ENCODE peak calls at places on chromosome 2, in five cellular contexts. One of them, this sample, is unnamed. For H3K4me1 and H3K36me3, the result is how much of the 10 kb centered on the place peaks cover.

GRCh38 chr2:171272039-171272438 is 111.3 kb upstream of the TLK1 start:
- DNase-seq in breast epithelium: peak
- DNase-seq in prostate gland: peak
- DNase-seq in HCT116: peak
- DNase-seq in sigmoid colon: no peak
- DNase-seq in this sample: peak

GRCh38 chr2:233015048-233015645 is 2.1 kb upstream of the NGEF start:
- DNase-seq in sigmoid colon: no peak
- DNase-seq in breast epithelium: no peak
- DNase-seq in HCT116: no peak
- DNase-seq in prostate gland: no peak
- DNase-seq in this sample: no peak

GRCh38 chr2:239908744-239909143 is 116.4 kb downstream of the NDUFA10 start:
- DNase-seq in sigmoid colon: no peak
- DNase-seq in prostate gland: no peak
- DNase-seq in breast epithelium: no peak
- DNase-seq in HCT116: no peak
- DNase-seq in this sample: no peak

GRCh38 chr2:238101891-238102841 is 2.0 kb downstream of the ESPNL start:
- DNase-seq in HCT116: no peak
- DNase-seq in prostate gland: no peak
- DNase-seq in sigmoid colon: peak
- DNase-seq in breast epithelium: no peak
- DNase-seq in this sample: peak

GRCh38 chr2:12762337-12762736 is 45.6 kb downstream of the TRIB2 start:
- DNase-seq in HCT116: no peak
- DNase-seq in sigmoid colon: no peak
- DNase-seq in breast epithelium: no peak
- DNase-seq in prostate gland: no peak
- DNase-seq in this sample: no peak

GRCh38 chr2:64640153-64641044 is 13.3 kb downstream of the SERTAD2 start:
- DNase-seq in sigmoid colon: no peak
- DNase-seq in breast epithelium: no peak
- DNase-seq in HCT116: no peak
- DNase-seq in prostate gland: no peak
- DNase-seq in this sample: peak

GRCh38 chr2:207149253-207150213 is 16.2 kb downstream of the KLF7 start:
- DNase-seq in sigmoid colon: no peak
- DNase-seq in HCT116: no peak
- DNase-seq in prostate gland: no peak
- DNase-seq in breast epithelium: no peak
- DNase-seq in this sample: no peak

GRCh38 chr2:41136966-41137494 is 685.1 kb upstream of the SLC8A1 start:
- DNase-seq in prostate gland: no peak
- DNase-seq in sigmoid colon: no peak
- DNase-seq in breast epithelium: no peak
- DNase-seq in HCT116: no peak
- DNase-seq in this sample: no peak

GRCh38 chr2:212107014-212107413 is 431.6 kb downstream of the ERBB4 start:
- DNase-seq in prostate gland: no peak
- DNase-seq in HCT116: no peak
- DNase-seq in sigmoid colon: no peak
- DNase-seq in breast epithelium: no peak
- DNase-seq in this sample: no peak

GRCh38 chr2:30778611-30779010 is 28.6 kb downstream of the CAPN13 start:
- DNase-seq in HCT116: no peak
- DNase-seq in breast epithelium: no peak
- DNase-seq in sigmoid colon: no peak
- DNase-seq in prostate gland: no peak
- DNase-seq in this sample: no peak

GRCh38 chr2:39838589-39838988 is 59.5 kb upstream of the THUMPD2 start:
- DNase-seq in sigmoid colon: no peak
- DNase-seq in HCT116: no peak
- DNase-seq in breast epithelium: no peak
- DNase-seq in prostate gland: no peak
- DNase-seq in this sample: no peak

GRCh38 chr2:175941699-175942098 is 60.4 kb downstream of the LNPK start:
- DNase-seq in sigmoid colon: no peak
- DNase-seq in breast epithelium: no peak
- DNase-seq in HCT116: no peak
- DNase-seq in prostate gland: no peak
- DNase-seq in this sample: no peak

GRCh38 chr2:144548532-144549191 is 28.7 kb upstream of the ZEB2 start:
- DNase-seq in sigmoid colon: no peak
- DNase-seq in prostate gland: no peak
- DNase-seq in breast epithelium: no peak
- DNase-seq in HCT116: no peak
- DNase-seq in this sample: no peak

GRCh38 chr2:33530614-33531344 is 54.3 kb downstream of the RASGRP3 start:
- DNase-seq in prostate gland: no peak
- DNase-seq in sigmoid colon: no peak
- DNase-seq in breast epithelium: no peak
- DNase-seq in HCT116: no peak
- DNase-seq in this sample: no peak

GRCh38 chr2:160367887-160368286 is 125.7 kb downstream of the RBMS1 start:
- DNase-seq in prostate gland: peak
- DNase-seq in HCT116: no peak
- DNase-seq in sigmoid colon: no peak
- DNase-seq in breast epithelium: no peak
- DNase-seq in this sample: no peak

GRCh38 chr2:173584676-173585453 is 230.2 kb downstream of the CDCA7 start:
- DNase-seq in prostate gland: no peak
- DNase-seq in sigmoid colon: no peak
- DNase-seq in HCT116: no peak
- DNase-seq in breast epithelium: no peak
- DNase-seq in this sample: no peak

GRCh38 chr2:29923110-29923721 is 1.8 kb upstream of the ALK start:
- DNase-seq in prostate gland: peak
- DNase-seq in breast epithelium: peak
- DNase-seq in sigmoid colon: peak
- DNase-seq in HCT116: peak
- DNase-seq in this sample: peak

GRCh38 chr2:220279372-220279771 is 651.9 kb downstream of the SLC4A3 start:
- DNase-seq in prostate gland: no peak
- DNase-seq in breast epithelium: no peak
- DNase-seq in HCT116: peak
- DNase-seq in sigmoid colon: no peak
- DNase-seq in this sample: no peak

GRCh38 chr2:64189586-64189985 is 45.4 kb upstream of the PELI1 start:
- DNase-seq in HCT116: no peak
- DNase-seq in sigmoid colon: no peak
- DNase-seq in breast epithelium: no peak
- DNase-seq in prostate gland: no peak
- DNase-seq in this sample: no peak

GRCh38 chr2:73995810-73996209 is 11.1 kb downstream of the TET3 start:
- DNase-seq in prostate gland: no peak
- DNase-seq in HCT116: no peak
- DNase-seq in breast epithelium: no peak
- DNase-seq in sigmoid colon: no peak
- DNase-seq in this sample: no peak

GRCh38 chr2:136010126-136010525 is 24.7 kb upstream of the DARS1 start:
- DNase-seq in prostate gland: no peak
- DNase-seq in sigmoid colon: no peak
- DNase-seq in breast epithelium: no peak
- DNase-seq in HCT116: no peak
- DNase-seq in this sample: no peak

DNA sequence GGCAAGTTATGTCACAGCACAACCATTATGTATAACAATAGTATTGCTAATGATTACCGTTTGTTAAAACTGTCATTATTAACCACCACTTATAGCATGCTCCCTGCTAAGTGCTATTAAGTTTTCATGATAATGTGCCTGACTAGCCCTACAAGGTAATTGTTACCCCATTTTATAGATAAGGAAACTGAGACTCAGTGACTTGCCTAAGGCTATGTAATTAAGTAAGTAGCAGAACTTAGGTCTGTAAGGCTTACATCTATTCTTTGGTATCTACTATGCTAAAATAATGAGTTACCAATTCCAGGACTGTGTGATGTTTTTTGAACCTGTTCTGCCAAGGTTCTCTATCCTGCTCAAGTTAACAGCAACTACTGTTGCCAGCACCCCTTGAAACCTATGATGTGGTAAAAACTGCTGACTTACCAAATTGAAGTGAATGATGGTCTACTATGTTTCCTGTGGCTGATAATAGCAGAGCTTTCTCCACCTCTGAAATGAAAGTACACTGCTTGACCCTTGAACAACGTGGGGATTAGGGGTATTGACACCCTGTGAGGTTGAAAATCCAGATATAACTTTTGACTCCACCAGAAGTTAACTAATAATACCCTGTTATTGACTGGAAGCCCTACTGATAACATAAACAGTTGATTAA is 18.2 kb downstream of the ACVR2A start:
- DNase-seq in sigmoid colon: no peak
- DNase-seq in HCT116: no peak
- DNase-seq in breast epithelium: no peak
- DNase-seq in prostate gland: no peak
- DNase-seq in this sample: peak
- H3K4me1 ChIP-seq in sigmoid colon: under half
- H3K4me1 ChIP-seq in HCT116: under half
- H3K4me1 ChIP-seq in breast epithelium: under half
- H3K4me1 ChIP-seq in prostate gland: under half
- H3K4me1 ChIP-seq in this sample: under half

GRCh38 chr2:85584354-85584856 is at the start of gene VAMP5:
- DNase-seq in prostate gland: no peak
- DNase-seq in sigmoid colon: peak
- DNase-seq in HCT116: no peak
- DNase-seq in breast epithelium: no peak
- DNase-seq in this sample: no peak
- TF ChIP-seq POLR2A in prostate gland: no peak
- TF ChIP-seq POLR2A in sigmoid colon: no peak
- TF ChIP-seq POLR2A in HCT116: no peak
- TF ChIP-seq POLR2A in breast epithelium: no peak
- TF ChIP-seq POLR2A in this sample: no peak

GRCh38 chr2:222915092-222915957 is 54.5 kb downstream of the ACSL3 start:
- DNase-seq in HCT116: peak
- DNase-seq in sigmoid colon: no peak
- DNase-seq in prostate gland: no peak
- DNase-seq in breast epithelium: no peak
- DNase-seq in this sample: no peak

GRCh38 chr2:222907790-222908431 is 47.1 kb downstream of the ACSL3 start:
- DNase-seq in sigmoid colon: no peak
- DNase-seq in prostate gland: no peak
- DNase-seq in HCT116: no peak
- DNase-seq in breast epithelium: no peak
- DNase-seq in this sample: no peak

GRCh38 chr2:222912776-222913175 is 51.9 kb downstream of the ACSL3 start:
- DNase-seq in breast epithelium: no peak
- DNase-seq in prostate gland: no peak
- DNase-seq in HCT116: no peak
- DNase-seq in sigmoid colon: no peak
- DNase-seq in this sample: no peak

GRCh38 chr2:222909276-222909675 is 48.4 kb downstream of the ACSL3 start:
- DNase-seq in breast epithelium: no peak
- DNase-seq in HCT116: no peak
- DNase-seq in sigmoid colon: no peak
- DNase-seq in prostate gland: no peak
- DNase-seq in this sample: no peak

DNA sequence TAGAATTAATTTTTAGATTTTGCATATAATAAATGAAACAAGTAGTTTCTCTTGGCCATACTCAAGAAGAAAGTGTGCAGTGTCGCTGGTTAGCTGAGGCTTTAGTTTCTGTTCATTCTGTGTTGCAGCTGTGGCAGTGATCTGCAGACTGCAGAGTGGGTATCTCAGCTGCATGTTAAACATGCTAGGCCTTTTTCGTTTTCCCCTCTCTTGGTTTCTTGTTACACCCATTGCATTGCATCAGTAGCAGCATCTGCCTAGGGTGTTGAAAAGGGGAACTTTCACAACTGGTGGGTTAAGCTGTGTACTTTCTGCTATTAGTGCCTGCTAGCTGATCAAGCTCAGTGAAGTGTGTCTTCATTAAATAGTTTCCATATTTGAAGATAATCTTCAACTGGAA is 51.3 kb downstream of the ACSL3 start:
- DNase-seq in HCT116: no peak
- DNase-seq in breast epithelium: no peak
- DNase-seq in sigmoid colon: no peak
- DNase-seq in prostate gland: no peak
- DNase-seq in this sample: no peak
- H3K36me3 ChIP-seq in HCT116: under half
- H3K36me3 ChIP-seq in breast epithelium: under half
- H3K36me3 ChIP-seq in sigmoid colon: under half
- H3K36me3 ChIP-seq in prostate gland: under half
- H3K36me3 ChIP-seq in this sample: under half

GRCh38 chr2:26612034-26612433 is 29.1 kb downstream of the CIB4 start:
- DNase-seq in sigmoid colon: peak
- DNase-seq in breast epithelium: no peak
- DNase-seq in prostate gland: no peak
- DNase-seq in HCT116: no peak
- DNase-seq in this sample: no peak

GRCh38 chr2:26614205-26615128 is 26.7 kb downstream of the CIB4 start:
- DNase-seq in HCT116: no peak
- DNase-seq in sigmoid colon: peak
- DNase-seq in breast epithelium: no peak
- DNase-seq in prostate gland: no peak
- DNase-seq in this sample: peak

GRCh38 chr2:26615336-26616031 is 25.7 kb downstream of the CIB4 start:
- DNase-seq in HCT116: peak
- DNase-seq in breast epithelium: no peak
- DNase-seq in prostate gland: no peak
- DNase-seq in sigmoid colon: peak
- DNase-seq in this sample: peak

GRCh38 chr2:26612522-26613240 is 28.5 kb downstream of the CIB4 start:
- DNase-seq in HCT116: no peak
- DNase-seq in prostate gland: no peak
- DNase-seq in sigmoid colon: peak
- DNase-seq in breast epithelium: no peak
- DNase-seq in this sample: peak

DNA sequence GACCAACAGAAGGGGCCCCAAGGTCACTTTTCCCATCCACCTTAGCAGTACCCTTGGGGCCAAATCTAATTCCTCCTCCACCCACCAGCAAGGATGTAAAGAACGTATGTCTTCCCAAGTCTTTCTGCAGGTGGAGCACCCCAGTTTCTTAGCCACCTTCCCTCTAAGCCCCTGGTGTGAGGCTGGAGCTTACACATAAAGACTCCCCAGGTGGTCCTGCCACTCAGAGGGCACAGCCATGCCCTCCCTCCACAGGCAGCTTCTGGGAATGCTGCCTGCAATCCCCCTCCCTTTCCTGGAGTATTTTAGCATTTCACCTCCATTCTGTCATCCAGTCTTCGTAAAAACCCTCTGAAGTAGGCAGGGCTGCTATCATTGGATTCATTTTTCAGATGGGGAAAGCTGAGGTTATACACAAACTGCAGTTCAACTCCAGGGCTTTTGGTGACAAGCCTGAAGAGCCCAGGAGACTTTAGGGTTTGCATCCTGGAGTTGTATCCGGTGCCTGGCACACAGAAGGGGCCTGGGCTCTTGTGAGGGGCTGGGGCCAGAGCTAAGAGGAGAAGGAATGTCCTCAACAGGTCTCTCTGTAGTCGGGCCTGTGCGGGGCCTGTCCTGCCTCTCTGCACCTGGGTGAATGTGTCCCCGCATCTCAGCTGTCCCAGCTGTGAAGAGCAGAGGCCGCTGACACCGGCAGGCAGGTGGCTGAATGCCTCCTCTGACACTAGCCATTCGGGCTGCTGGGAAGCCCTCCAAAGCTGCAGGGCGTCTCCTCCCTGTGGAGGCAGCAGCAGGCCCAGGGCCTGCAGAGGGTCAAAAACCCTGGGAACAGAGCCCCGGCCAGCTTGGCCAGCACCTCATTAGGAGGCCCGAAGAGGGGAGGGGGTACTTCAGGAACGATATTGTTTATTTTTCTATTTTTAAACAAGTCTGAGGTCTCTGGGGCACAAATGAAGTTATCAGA is 27.6 kb downstream of the CIB4 start:
- DNase-seq in sigmoid colon: peak
- DNase-seq in HCT116: no peak
- DNase-seq in breast epithelium: no peak
- DNase-seq in prostate gland: no peak
- DNase-seq in this sample: peak
- H3K4me1 ChIP-seq in sigmoid colon: under half
- H3K4me1 ChIP-seq in HCT116: under half
- H3K4me1 ChIP-seq in breast epithelium: under half
- H3K4me1 ChIP-seq in prostate gland: under half
- H3K4me1 ChIP-seq in this sample: half or more